ENCODE peak calls at places on chromosomes 12 and 14, in eight cellular contexts. L is neural progenitor cell, G is cardiac muscle cell, V is uterus, Z is fibroblast of pulmonary artery, B is esophagus squamous epithelium, R is coronary artery, I is pancreas. E is an unnamed sample.

GRCh38 chr12:1933342-1933992 is 15.0 kb upstream of the CACNA2D4 start:
- DNase-seq in L (peak), G (no peak), B (no peak), V (peak), I (no peak), Z (no peak), R (no peak), E (peak)

GRCh38 chr14:91511014-91511466 is 930 bp upstream of the PPP4R3A start:
- DNase-seq in L (peak), Z (no peak), G (no peak), V (no peak), B (no peak), I (no peak), R (no peak), E (no peak)

GRCh38 chr12:47995976-47996375 is 8.3 kb downstream of the COL2A1 start:
- DNase-seq in V (no peak), B (no peak), L (no peak), R (no peak), G (no peak), Z (peak), I (no peak), E (peak)

GRCh38 chr12:107632246-107632645 is 53.4 kb upstream of the PWP1 start:
- DNase-seq in I (no peak), L (no peak), G (no peak), R (no peak), B (no peak), V (no peak), Z (peak), E (no peak)

GRCh38 chr12:88643685-88644084 is 63.4 kb upstream of the KITLG start:
- DNase-seq in G (no peak), I (no peak), V (no peak), L (no peak), B (no peak), Z (no peak), R (no peak), E (no peak)

GRCh38 chr12:1591029-1591428 is 3.4 kb downstream of the FBXL14 start:
- DNase-seq in Z (peak), G (no peak), I (no peak), V (no peak), B (no peak), R (no peak), L (peak), E (no peak)

GRCh38 chr14:55599250-55599879 is 19.4 kb downstream of the KTN1 start:
- DNase-seq in Z (no peak), L (no peak), B (no peak), G (no peak), I (peak), V (peak), R (no peak), E (peak)

GRCh38 chr12:112473056-112473455 is 54.3 kb downstream of the PTPN11 start:
- DNase-seq in R (no peak), Z (no peak), L (peak), B (no peak), I (no peak), G (no peak), V (no peak), E (no peak)

GRCh38 chr14:56888274-56888673 is 78.0 kb upstream of the OTX2 start:
- DNase-seq in I (no peak), L (peak), V (no peak), R (no peak), B (no peak), G (no peak), Z (no peak), E (no peak)

GRCh38 chr12:46209914-46210834 is 58.7 kb downstream of the SLC38A1 start:
- DNase-seq in Z (peak), L (no peak), G (peak), I (peak), B (no peak), R (no peak), V (peak), E (peak)

GRCh38 chr14:69152181-69152943 is 557 bp downstream of the DCAF5 start:
- DNase-seq in B (no peak), I (no peak), Z (peak), L (peak), G (peak), R (no peak), V (no peak), E (no peak)

GRCh38 chr14:93548102-93548843 is 117.5 kb downstream of the UNC79 start:
- DNase-seq in B (no peak), G (no peak), V (no peak), R (no peak), Z (no peak), I (no peak), L (no peak), E (no peak)

GRCh38 chr12:3132636-3133409 is 55.6 kb downstream of the TSPAN9 start:
- DNase-seq in Z (peak), R (no peak), L (no peak), I (no peak), V (peak), G (peak), B (no peak), E (no peak)

GRCh38 chr12:2214411-2214810 is 161.6 kb downstream of the CACNA1C start:
- DNase-seq in G (no peak), I (no peak), R (no peak), L (no peak), V (no peak), B (no peak), Z (no peak), E (no peak)

GRCh38 chr14:73723799-73724621 is 9.8 kb upstream of the PNMA1 start:
- DNase-seq in V (peak), B (no peak), G (no peak), R (peak), I (no peak), Z (peak), L (peak), E (peak)

GRCh38 chr12:21416611-21417121 is 20.8 kb upstream of the PYROXD1 start:
- DNase-seq in G (no peak), I (no peak), V (no peak), R (no peak), Z (peak), B (no peak), L (peak), E (no peak)

GRCh38 chr14:81309511-81309910 is 88.8 kb upstream of the GTF2A1 start:
- DNase-seq in V (no peak), Z (no peak), R (no peak), G (no peak), I (no peak), B (no peak), L (no peak), E (no peak)

GRCh38 chr12:65430571-65431306 is 152.3 kb downstream of the MSRB3 start:
- DNase-seq in B (no peak), V (no peak), L (no peak), Z (peak), G (no peak), R (no peak), I (no peak), E (no peak)

GRCh38 chr12:7327913-7328312 is 24.0 kb downstream of the ACSM4 start:
- DNase-seq in V (no peak), R (no peak), L (no peak), I (no peak), B (no peak), Z (no peak), G (no peak), E (no peak)

GRCh38 chr14:69048456-69048855 is 69.4 kb upstream of the ACTN1 start:
- DNase-seq in L (no peak), R (no peak), Z (no peak), I (no peak), V (peak), G (no peak), B (no peak), E (peak)

GRCh38 chr12:93139028-93139665 is 210.1 kb upstream of the EEA1 start:
- DNase-seq in R (no peak), G (no peak), B (no peak), V (no peak), I (no peak), Z (no peak), L (no peak), E (no peak)

GRCh38 chr12:49903351-49903699 is 375 bp downstream of the FAIM2 start:
- DNase-seq in I (peak), B (no peak), V (no peak), G (no peak), R (no peak), L (no peak), Z (no peak), E (no peak)

GRCh38 chr12:11209098-11209497 is 22.4 kb upstream of the TAS2R42 start:
- DNase-seq in G (peak), B (no peak), Z (no peak), R (no peak), L (peak), I (no peak), V (no peak), E (no peak)

GRCh38 chr14:86990396-86990795 is 1002.6 kb downstream of the GALC start:
- DNase-seq in V (no peak), R (no peak), G (no peak), Z (no peak), L (no peak), I (no peak), B (no peak), E (no peak)

GRCh38 chr14:33309081-33309480 is 370.4 kb downstream of the NPAS3 start:
- DNase-seq in I (no peak), Z (no peak), G (no peak), V (no peak), L (no peak), B (no peak), R (no peak), E (no peak)

GRCh38 chr14:34843011-34843554 is 32.1 kb downstream of the BAZ1A start:
- DNase-seq in R (no peak), Z (peak), G (no peak), L (no peak), I (no peak), V (no peak), B (no peak), E (no peak)

GRCh38 chr14:54756656-54757392 is 145.8 kb downstream of the GCH1 start:
- DNase-seq in R (no peak), Z (no peak), V (no peak), I (no peak), L (no peak), G (no peak), B (no peak), E (no peak)

GRCh38 chr14:68210729-68211299 is 391.2 kb downstream of the RAD51B start:
- DNase-seq in B (no peak), R (no peak), I (no peak), L (no peak), V (no peak), G (peak), Z (peak), E (no peak)

GRCh38 chr14:91108941-91109611 is 4.8 kb upstream of the DGLUCY start:
- DNase-seq in V (peak), Z (peak), G (no peak), L (no peak), R (no peak), B (no peak), I (no peak), E (peak)

GRCh38 chr12:102106905-102107304 is 13.0 kb downstream of the NUP37 start:
- DNase-seq in R (no peak), G (no peak), Z (no peak), V (no peak), L (no peak), I (no peak), B (no peak), E (no peak)

GRCh38 chr12:77047341-77048202 is 17.8 kb downstream of the E2F7 start:
- DNase-seq in G (no peak), L (no peak), Z (no peak), B (no peak), R (no peak), V (no peak), I (no peak), E (no peak)
- TF ChIP-seq CTCF in G (no peak), L (no peak), Z (no peak), B (no peak), R (no peak), V (no peak), I (no peak), E (no peak)

GRCh38 chr12:94329366-94329765 is 130.3 kb downstream of the CEP83 start:
- DNase-seq in L (no peak), R (no peak), V (no peak), G (no peak), Z (no peak), I (no peak), B (no peak), E (no peak)
- TF ChIP-seq CTCF in L (no peak), R (no peak), V (no peak), G (peak), Z (peak), I (no peak), B (no peak), E (no peak)

DNA sequence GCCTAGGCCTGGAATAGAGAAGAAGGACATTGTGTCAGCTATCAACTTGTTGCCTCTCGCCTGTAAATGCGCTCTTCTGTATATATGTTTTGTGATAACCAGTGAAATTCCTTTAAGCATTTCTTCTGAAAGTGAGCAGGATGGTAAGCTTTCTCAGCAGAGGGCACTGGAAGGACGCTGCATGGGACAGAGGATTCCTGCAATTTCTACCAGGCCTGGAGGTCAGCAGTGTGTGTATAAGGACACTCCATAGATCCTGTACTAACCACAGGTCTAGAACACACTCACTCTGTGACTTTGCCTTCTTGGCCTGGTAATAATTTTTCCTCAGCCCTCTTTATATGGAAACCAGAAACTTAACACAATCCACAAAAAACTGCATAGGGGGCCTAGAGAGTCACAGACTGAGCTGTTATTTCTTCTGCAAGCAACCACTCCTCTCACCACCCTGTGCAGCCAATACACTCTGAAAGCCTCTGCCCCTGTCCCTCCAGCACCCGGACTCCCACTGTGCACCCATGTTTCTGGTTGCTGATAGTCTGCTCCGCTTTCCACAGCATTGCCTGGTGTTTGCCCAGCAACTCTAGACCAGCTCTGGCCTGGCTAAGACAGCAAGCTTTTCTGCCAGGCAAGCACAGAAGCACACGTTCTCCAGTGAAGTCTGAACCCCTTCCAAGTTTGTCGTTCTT is 94.0 kb upstream of the RMST start:
- DNase-seq in I (no peak), B (no peak), R (no peak), G (peak), V (no peak), Z (no peak), L (no peak), E (no peak)
- TF ChIP-seq CTCF in I (no peak), B (no peak), R (no peak), G (no peak), V (no peak), Z (no peak), L (no peak), E (no peak)

GRCh38 chr12:98515368-98516183 is at the start of gene TMPO:
- DNase-seq in G (peak), B (peak), Z (peak), L (peak), V (peak), R (peak), I (peak), E (peak)
- TF ChIP-seq CTCF in G (no peak), B (peak), Z (no peak), L (no peak), V (no peak), R (no peak), I (no peak), E (no peak)

GRCh38 chr14:61813101-61813596 is 50.9 kb downstream of the SNAPC1 start:
- DNase-seq in V (no peak), Z (no peak), I (no peak), L (peak), G (no peak), R (no peak), B (no peak), E (no peak)
- TF ChIP-seq CTCF in V (no peak), Z (no peak), I (no peak), L (no peak), G (no peak), R (no peak), B (no peak), E (no peak)

GRCh38 chr12:95416111-95416636 is 57.8 kb upstream of the METAP2 start:
- DNase-seq in L (no peak), G (no peak), Z (no peak), R (no peak), I (no peak), V (no peak), B (no peak), E (no peak)

GRCh38 chr12:95415451-95415850 is 58.5 kb upstream of the METAP2 start:
- DNase-seq in R (no peak), L (no peak), G (no peak), Z (no peak), B (no peak), I (no peak), V (no peak), E (no peak)

GRCh38 chr12:95413576-95413975 is 60.4 kb upstream of the METAP2 start:
- DNase-seq in I (no peak), V (no peak), L (no peak), B (no peak), R (no peak), G (no peak), Z (no peak), E (no peak)

GRCh38 chr12:95411466-95411865 is 62.5 kb upstream of the METAP2 start:
- DNase-seq in B (no peak), I (no peak), R (no peak), L (no peak), V (no peak), G (no peak), Z (no peak), E (no peak)

DNA sequence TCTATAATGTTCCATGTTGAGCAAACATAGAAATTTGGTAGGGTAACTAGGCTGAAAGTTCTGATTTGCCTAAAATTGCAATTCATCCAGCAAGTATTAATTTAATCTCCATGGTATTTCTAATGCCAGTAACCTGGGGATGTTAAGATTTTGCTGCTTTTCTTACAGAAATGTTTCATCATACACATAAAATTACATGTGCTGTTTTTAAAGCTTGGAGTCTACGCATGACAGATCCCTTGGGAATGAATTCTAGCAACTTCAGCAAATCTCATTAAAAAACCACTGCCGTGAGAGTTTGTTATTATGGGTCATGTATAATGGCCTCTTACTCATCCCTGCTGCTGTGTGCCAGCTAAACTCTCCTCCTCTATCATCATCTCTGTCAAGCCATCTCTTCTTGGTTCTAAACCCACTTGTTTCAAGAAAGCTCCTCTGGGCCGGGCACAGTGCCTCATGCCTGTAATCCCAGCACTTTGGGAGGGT is 61.1 kb upstream of the METAP2 start:
- DNase-seq in V (peak), Z (peak), I (no peak), G (no peak), L (no peak), R (no peak), B (no peak), E (no peak)
- TF ChIP-seq CTCF in V (no peak), Z (no peak), I (no peak), G (no peak), L (no peak), R (no peak), B (no peak), E (no peak)

GRCh38 chr14:49306152-49306751 is 279.9 kb downstream of the RPS29 start:
- DNase-seq in B (no peak), G (peak), L (peak), Z (peak), I (no peak), V (no peak), R (no peak), E (no peak)
- TF ChIP-seq CTCF in B (no peak), G (peak), L (peak), Z (peak), I (no peak), V (no peak), R (peak), E (no peak)